ENCODE peak calls at places on chromosome 9, in six cellular contexts. B is cardiac muscle cell, X is breast epithelium, H is thyroid gland, Q is K562, R is body of pancreas. V is an unnamed sample.

GRCh38 chr9:90906316-90907055 is 104.9 kb downstream of the SYK start:
- DNase-seq in B (no peak), X (no peak), H (peak; percentile 22), Q (no peak), R (no peak), V (no peak)

GRCh38 chr9:71941998-71942567 is 30.6 kb downstream of the C9orf85 start:
- DNase-seq in B (no peak), X (no peak), H (no peak), Q (no peak), R (no peak), V (no peak)

GRCh38 chr9:3746296-3747275 is 220.8 kb upstream of the RFX3 start:
- DNase-seq in B (peak; percentile 74), X (no peak), H (no peak), Q (no peak), R (no peak), V (no peak)

GRCh38 chr9:131117762-131118145 is 7.6 kb upstream of the NUP214 start:
- DNase-seq in B (no peak), X (no peak), H (no peak), Q (peak; percentile 54), R (no peak), V (no peak)

GRCh38 chr9:14529629-14530028 is 163.6 kb downstream of the ZDHHC21 start:
- DNase-seq in B (no peak), X (no peak), H (no peak), Q (no peak), R (no peak), V (no peak)

GRCh38 chr9:16207161-16207560 is 654.3 kb downstream of the CCDC171 start:
- DNase-seq in B (peak; percentile 74), X (no peak), H (no peak), Q (no peak), R (no peak), V (peak; percentile 31)

GRCh38 chr9:132946624-132947295 is 2.3 kb upstream of the TSC1 start:
- DNase-seq in B (peak; percentile 65), X (no peak), H (no peak), Q (no peak), R (no peak), V (peak; percentile 35)

GRCh38 chr9:134600836-134601638 is 40.6 kb upstream of the COL5A1 start:
- DNase-seq in B (no peak), X (no peak), H (no peak), Q (no peak), R (no peak), V (no peak)

GRCh38 chr9:93071464-93071863 is 13.0 kb downstream of the SUSD3 start:
- DNase-seq in B (peak; percentile 55), X (no peak), H (no peak), Q (peak; percentile 95), R (no peak), V (peak; percentile 56)

GRCh38 chr9:27382308-27382707 is 85.4 kb upstream of the EQTN start:
- DNase-seq in B (no peak), X (no peak), H (no peak), Q (no peak), R (no peak), V (no peak)

GRCh38 chr9:27379311-27380236 is 82.6 kb upstream of the EQTN start:
- DNase-seq in B (no peak), X (no peak), H (no peak), Q (no peak), R (peak; percentile 42), V (no peak)

GRCh38 chr9:27373851-27374250 is 76.9 kb upstream of the EQTN start:
- DNase-seq in B (no peak), X (no peak), H (no peak), Q (peak; percentile 4), R (no peak), V (no peak)

GRCh38 chr9:27377811-27378345 is 80.9 kb upstream of the EQTN start:
- DNase-seq in B (no peak), X (no peak), H (no peak), Q (no peak), R (no peak), V (no peak)

GRCh38 chr9:27377147-27377807 is 80.3 kb upstream of the EQTN start:
- DNase-seq in B (no peak), X (no peak), H (no peak), Q (peak; percentile 4), R (no peak), V (no peak)
- H3K4me1 ChIP-seq in B (no peaks in the 10 kb centered on the region), X (no peaks in the 10 kb centered on the region), H (peaks cover 6% of the 10 kb centered on the region), Q (peaks cover 6% of the 10 kb centered on the region), R (peaks cover 68% of the 10 kb centered on the region), V (peaks cover 12% of the 10 kb centered on the region)

GRCh38 chr9:8831568-8831967 is 1032.0 kb upstream of the DMAC1 start:
- DNase-seq in B (no peak), X (no peak), H (no peak), Q (no peak), R (no peak), V (no peak)

GRCh38 chr9:8835291-8835690 is 1035.7 kb upstream of the DMAC1 start:
- DNase-seq in B (no peak), X (no peak), H (no peak), Q (no peak), R (no peak), V (no peak)

GRCh38 chr9:8832956-8833355 is 1033.4 kb upstream of the DMAC1 start:
- DNase-seq in B (no peak), X (no peak), H (no peak), Q (no peak), R (no peak), V (no peak)
- H3K4me1 ChIP-seq in B (peaks cover 17% of the 10 kb centered on the region), X (no peaks in the 10 kb centered on the region), H (peaks cover 14% of the 10 kb centered on the region), Q (no peaks in the 10 kb centered on the region), R (no peaks in the 10 kb centered on the region), V (peaks cover 18% of the 10 kb centered on the region)

GRCh38 chr9:108081112-108081511 is 591.5 kb upstream of the KLF4 start:
- DNase-seq in B (no peak), X (no peak), H (no peak), Q (no peak), R (no peak), V (no peak)
- H3K4me1 ChIP-seq in B (no peaks in the 10 kb centered on the region), X (no peaks in the 10 kb centered on the region), H (no peaks in the 10 kb centered on the region), Q (peaks cover 5% of the 10 kb centered on the region), R (no peaks in the 10 kb centered on the region), V (peaks cover 10% of the 10 kb centered on the region)

GRCh38 chr9:106916491-106917235 is 53.7 kb downstream of the ZNF462 start:
- DNase-seq in B (peak; percentile 82), X (no peak), H (peak; percentile 86), Q (no peak), R (peak; percentile 32), V (no peak)
- H3K4me1 ChIP-seq in B (peaks cover 37% of the 10 kb centered on the region), X (peaks cover 17% of the 10 kb centered on the region), H (peaks cover 45% of the 10 kb centered on the region), Q (no peaks in the 10 kb centered on the region), R (peaks cover 26% of the 10 kb centered on the region), V (peaks cover 21% of the 10 kb centered on the region)

GRCh38 chr9:85038824-85039540 is 369.5 kb downstream of the NTRK2 start:
- DNase-seq in B (no peak), X (no peak), H (no peak), Q (no peak), R (no peak), V (no peak)

GRCh38 chr9:85040806-85041575 is 371.5 kb downstream of the NTRK2 start:
- DNase-seq in B (peak; percentile 46), X (no peak), H (no peak), Q (no peak), R (no peak), V (no peak)

GRCh38 chr9:85040141-85040540 is 370.6 kb downstream of the NTRK2 start:
- DNase-seq in B (no peak), X (no peak), H (no peak), Q (no peak), R (no peak), V (peak; percentile 6)

GRCh38 chr9:85043248-85043647 is 373.7 kb downstream of the NTRK2 start:
- DNase-seq in B (no peak), X (no peak), H (no peak), Q (no peak), R (no peak), V (no peak)

DNA sequence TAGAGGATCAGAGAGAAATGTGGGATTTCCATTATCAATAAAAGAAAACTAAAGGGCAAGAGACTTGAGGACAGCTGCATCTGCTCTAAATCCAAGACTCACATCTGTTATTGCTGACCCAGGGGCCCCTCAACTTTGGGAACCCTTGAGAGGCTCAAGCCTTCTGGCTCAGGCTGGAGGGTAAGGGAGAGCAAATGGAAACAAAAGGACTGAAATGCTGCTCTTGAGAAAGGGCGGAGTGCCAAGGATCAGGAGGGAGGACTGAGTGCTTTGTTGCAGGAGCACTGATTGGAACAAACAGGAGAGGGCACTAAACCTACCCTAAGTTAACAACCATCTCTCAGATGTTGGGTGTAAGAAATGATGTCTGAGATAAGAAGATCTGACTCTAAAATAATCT is 372.2 kb downstream of the NTRK2 start:
- DNase-seq in B (no peak), X (no peak), H (peak; percentile 52), Q (no peak), R (no peak), V (no peak)
- H3K4me1 ChIP-seq in B (peaks cover 20% of the 10 kb centered on the region), X (no peaks in the 10 kb centered on the region), H (no peaks in the 10 kb centered on the region), Q (no peaks in the 10 kb centered on the region), R (no peaks in the 10 kb centered on the region), V (no peaks in the 10 kb centered on the region)

GRCh38 chr9:123232332-123232731 is 36.1 kb downstream of the STRBP start:
- DNase-seq in B (no peak), X (no peak), H (no peak), Q (no peak), R (no peak), V (peak; percentile 12)

GRCh38 chr9:123234853-123235252 is 33.5 kb downstream of the STRBP start:
- DNase-seq in B (no peak), X (no peak), H (no peak), Q (no peak), R (no peak), V (no peak)

GRCh38 chr9:123238364-123238763 is 30.0 kb downstream of the STRBP start:
- DNase-seq in B (no peak), X (no peak), H (no peak), Q (no peak), R (no peak), V (no peak)

GRCh38 chr9:123237220-123237619 is 31.2 kb downstream of the STRBP start:
- DNase-seq in B (no peak), X (no peak), H (no peak), Q (no peak), R (no peak), V (no peak)

DNA sequence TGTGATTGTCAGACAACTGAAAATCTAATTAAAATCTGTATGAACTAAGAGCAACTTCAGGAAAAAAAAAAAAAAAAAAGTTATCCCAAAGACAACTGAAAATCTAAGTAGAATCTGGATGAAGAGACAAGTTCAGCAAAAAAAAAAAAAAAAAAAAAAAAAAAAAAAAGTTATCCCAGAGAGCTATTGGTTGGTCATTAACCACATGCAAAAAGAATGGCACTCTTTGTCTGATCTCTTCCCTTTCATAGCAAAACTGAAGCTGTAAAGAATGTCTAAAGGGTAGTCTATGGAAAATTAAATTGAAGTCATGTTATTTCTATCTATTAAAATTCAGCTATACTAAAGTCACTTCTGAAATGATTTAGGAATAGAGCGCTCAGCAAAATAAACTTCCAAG is 32.9 kb downstream of the STRBP start:
- DNase-seq in B (no peak), X (no peak), H (no peak), Q (no peak), R (no peak), V (no peak)
- H3K4me1 ChIP-seq in B (no peaks in the 10 kb centered on the region), X (no peaks in the 10 kb centered on the region), H (no peaks in the 10 kb centered on the region), Q (no peaks in the 10 kb centered on the region), R (no peaks in the 10 kb centered on the region), V (peaks cover 12% of the 10 kb centered on the region)

DNA sequence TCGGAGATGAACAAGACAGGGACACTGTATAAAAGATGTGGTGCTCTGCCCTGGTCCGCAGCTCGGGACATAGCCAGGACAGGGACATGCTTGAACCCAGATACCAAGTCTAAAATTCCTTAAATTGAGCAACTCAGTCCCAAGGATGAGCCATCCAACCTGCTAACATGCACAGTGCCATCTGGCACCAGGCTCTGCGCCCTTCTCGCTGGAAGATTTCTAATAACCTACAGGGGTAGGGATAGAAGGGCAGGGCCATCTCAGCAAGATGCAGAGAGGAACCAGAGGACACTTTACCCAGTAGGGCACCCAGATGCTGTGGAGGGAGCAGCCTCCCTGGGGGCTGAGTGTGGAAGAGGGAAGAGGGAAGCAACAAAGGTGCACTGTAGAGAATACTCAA is 60.1 kb downstream of the SEMA4D start:
- DNase-seq in B (no peak), X (no peak), H (no peak), Q (no peak), R (no peak), V (no peak)
- H3K4me1 ChIP-seq in B (peaks cover 15% of the 10 kb centered on the region), X (no peaks in the 10 kb centered on the region), H (peaks cover 47% of the 10 kb centered on the region), Q (no peaks in the 10 kb centered on the region), R (peaks cover 16% of the 10 kb centered on the region), V (peaks cover 27% of the 10 kb centered on the region)